ENCODE peak calls at places on chromosomes 5 and 9, in five cellular contexts. M is spleen, G is psoas muscle, J is fibroblast of lung, I is ovary. F is an unnamed sample.

GRCh38 chr5:168114444-168115017 is 176.9 kb upstream of the WWC1 start:
- DNase-seq in J (peak; percentile 40), M (no peak), G (no peak), I (no peak), F (peak; percentile 31)

GRCh38 chr5:137453476-137454080 is 45.5 kb downstream of the SPOCK1 start:
- DNase-seq in G (no peak), M (no peak), J (peak; percentile 56), I (no peak), F (peak; percentile 25)

GRCh38 chr5:180815241-180816031 is 12.8 kb upstream of the MGAT1 start:
- DNase-seq in J (no peak), G (no peak), I (no peak), M (no peak), F (no peak)

GRCh38 chr5:83570916-83571315 is 99.4 kb downstream of the VCAN start:
- DNase-seq in M (no peak), G (no peak), I (no peak), J (peak; percentile 64), F (peak; percentile 83)

GRCh38 chr9:108885643-108886348 is 23.7 kb downstream of the ACTL7A start:
- DNase-seq in I (peak; percentile 91), M (no peak), J (peak; percentile 74), G (no peak), F (peak; percentile 75)

GRCh38 chr9:72145733-72146132 is 3.5 kb upstream of the GDA start:
- DNase-seq in I (no peak), M (no peak), G (no peak), J (no peak), F (no peak)

GRCh38 chr9:4985376-4986266 is 549 bp downstream of the JAK2 start:
- DNase-seq in J (peak; percentile 57), M (peak; percentile 83), G (no peak), I (peak; percentile 37), F (peak; percentile 47)

GRCh38 chr9:31394040-31394473 is 990.4 kb upstream of the ACO1 start:
- DNase-seq in M (no peak), G (no peak), I (no peak), J (peak; percentile 17), F (peak; percentile 14)

GRCh38 chr5:64147849-64148441 is 17.7 kb upstream of the RNF180 start:
- DNase-seq in G (peak; percentile 37), I (peak; percentile 78), M (peak; percentile 69), J (peak; percentile 30), F (peak; percentile 57)

GRCh38 chr5:84494453-84494852 is 109.8 kb upstream of the EDIL3 start:
- DNase-seq in G (no peak), M (no peak), I (no peak), J (peak; percentile 98), F (peak; percentile 89)

GRCh38 chr9:91711755-91712591 is 238.1 kb downstream of the ROR2 start:
- DNase-seq in G (no peak), J (peak; percentile 72), I (no peak), M (peak; percentile 90), F (no peak)

GRCh38 chr9:122374885-122375420 is 4.1 kb downstream of the PTGS1 start:
- DNase-seq in I (peak; percentile 76), J (peak; percentile 61), G (peak; percentile 78), M (peak; percentile 64), F (peak; percentile 51)

GRCh38 chr5:16827755-16828154 is 108.3 kb downstream of the MYO10 start:
- DNase-seq in I (no peak), J (no peak), G (no peak), M (no peak), F (no peak)

GRCh38 chr5:122420126-122420525 is 108.1 kb downstream of the SNCAIP start:
- DNase-seq in M (no peak), I (no peak), J (no peak), G (no peak), F (no peak)

GRCh38 chr5:123802298-123802951 is 290.4 kb downstream of the CSNK1G3 start:
- DNase-seq in J (no peak), I (no peak), M (no peak), G (no peak), F (peak; percentile 76)

GRCh38 chr9:69645488-69645887 is 26.7 kb downstream of the APBA1 start:
- DNase-seq in G (no peak), M (no peak), I (no peak), J (no peak), F (no peak)

GRCh38 chr9:138114501-138115245 is 237.1 kb downstream of the CACNA1B start:
- DNase-seq in J (no peak), G (no peak), M (no peak), I (no peak), F (no peak)

GRCh38 chr9:137319976-137320551 is 18.0 kb upstream of the NRARP start:
- DNase-seq in I (peak; percentile 13), J (no peak), G (no peak), M (peak; percentile 78), F (no peak)

GRCh38 chr9:116767219-116767618 is 80.1 kb downstream of the TRIM32 start:
- DNase-seq in I (no peak), G (no peak), M (no peak), J (no peak), F (no peak)

GRCh38 chr5:176639981-176640380 is 7.3 kb upstream of the TSPAN17 start:
- DNase-seq in J (no peak), I (no peak), M (no peak), G (peak; percentile 79), F (no peak)

GRCh38 chr5:135829681-135830383 is 4.6 kb upstream of the SLC25A48 start:
- DNase-seq in J (peak; percentile 18), I (no peak), G (peak; percentile 70), M (no peak), F (peak; percentile 47)

GRCh38 chr5:135830384-135831275 is 3.8 kb upstream of the SLC25A48 start:
- DNase-seq in G (no peak), J (no peak), I (no peak), M (no peak), F (no peak)

GRCh38 chr5:135827965-135828792 is 6.3 kb upstream of the SLC25A48 start:
- DNase-seq in G (no peak), I (no peak), J (no peak), M (no peak), F (no peak)

GRCh38 chr5:135828793-135829150 is 5.7 kb upstream of the SLC25A48 start:
- DNase-seq in G (no peak), M (no peak), I (no peak), J (no peak), F (no peak)

GRCh38 chr5:135829179-135829578 is 5.3 kb upstream of the SLC25A48 start:
- DNase-seq in G (no peak), M (no peak), I (no peak), J (no peak), F (no peak)
- TF ChIP-seq CTCF in G (no peak), M (no peak), I (no peak), J (no peak), F (no peak)

GRCh38 chr9:77954619-77955018 is 77.0 kb downstream of the GNAQ start:
- DNase-seq in G (no peak), I (no peak), M (no peak), J (peak; percentile 82), F (no peak)

GRCh38 chr9:77952641-77953341 is 78.8 kb downstream of the GNAQ start:
- DNase-seq in G (no peak), I (no peak), M (no peak), J (peak; percentile 48), F (peak; percentile 7)

GRCh38 chr9:77954018-77954417 is 77.6 kb downstream of the GNAQ start:
- DNase-seq in J (peak; percentile 57), I (no peak), G (no peak), M (no peak), F (peak; percentile 24)

GRCh38 chr9:77951369-77951768 is 80.2 kb downstream of the GNAQ start:
- DNase-seq in M (no peak), G (no peak), J (no peak), I (no peak), F (no peak)

GRCh38 chr9:77953590-77953989 is 78.0 kb downstream of the GNAQ start:
- DNase-seq in J (peak; percentile 29), I (no peak), M (no peak), G (no peak), F (no peak)
- H3K27ac ChIP-seq in J (no peak overlapping the region), I (no peak overlapping the region), M (peak overlapping the region; percentile 34), G (no peak overlapping the region), F (no peak overlapping the region)

DNA sequence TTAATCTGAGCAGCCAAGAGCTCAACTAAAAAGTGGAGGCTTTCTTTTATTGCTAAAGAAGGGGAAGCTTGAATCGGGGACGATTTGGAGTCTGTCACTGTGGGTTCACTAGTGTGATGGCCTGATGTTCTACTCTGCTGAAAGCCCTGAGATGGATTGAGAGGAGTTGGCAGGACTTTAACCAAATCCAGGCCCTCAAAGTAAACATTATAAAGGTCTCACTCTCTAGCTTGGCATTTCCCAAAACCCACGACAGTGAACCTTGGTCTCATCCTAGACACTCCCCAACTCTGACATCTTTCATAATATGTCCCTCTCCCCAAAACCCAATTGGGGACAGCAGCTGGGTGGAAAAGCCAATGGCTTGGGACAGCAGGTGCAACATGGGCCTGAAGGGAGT is 32.7 kb downstream of the TMOD1 start:
- DNase-seq in I (no peak), M (no peak), J (no peak), G (no peak), F (no peak)
- H3K27me3 ChIP-seq in I (no peaks in the 10 kb centered on the region), M (no peaks in the 10 kb centered on the region), J (no peaks in the 10 kb centered on the region), G (no peaks in the 10 kb centered on the region), F (no peaks in the 10 kb centered on the region)

GRCh38 chr5:173496129-173496882 is 120.1 kb downstream of the BOD1 start:
- DNase-seq in G (no peak), M (no peak), I (no peak), J (peak; percentile 16), F (no peak)
- TF ChIP-seq CTCF in G (peak; percentile 5), M (no peak), I (no peak), J (peak; percentile 14), F (no peak)

GRCh38 chr5:143006511-143006910 is 236.3 kb downstream of the ARHGAP26 start:
- DNase-seq in G (no peak), J (no peak), M (no peak), I (no peak), F (no peak)
- H3K27ac ChIP-seq in G (peak overlapping the region; percentile 32), J (no peak overlapping the region), M (peak overlapping the region; percentile 72), I (no peak overlapping the region), F (no peak overlapping the region)

GRCh38 chr5:2194949-2195348 is 312.2 kb upstream of the IRX4 start:
- DNase-seq in G (no peak), J (no peak), M (no peak), I (no peak), F (no peak)

GRCh38 chr5:2193923-2194555 is 311.3 kb upstream of the IRX4 start:
- DNase-seq in M (no peak), I (no peak), G (no peak), J (no peak), F (no peak)

GRCh38 chr5:2199697-2200096 is 317.0 kb upstream of the IRX4 start:
- DNase-seq in G (no peak), I (no peak), J (no peak), M (no peak), F (no peak)

GRCh38 chr5:2196416-2196815 is 313.7 kb upstream of the IRX4 start:
- DNase-seq in I (no peak), M (no peak), G (no peak), J (no peak), F (no peak)

GRCh38 chr5:2196989-2197531 is 314.3 kb upstream of the IRX4 start:
- DNase-seq in M (no peak), G (no peak), I (no peak), J (no peak), F (no peak)
- H3K27me3 ChIP-seq in M (no peaks in the 10 kb centered on the region), G (peaks cover 29% of the 10 kb centered on the region), I (no peaks in the 10 kb centered on the region), J (no peaks in the 10 kb centered on the region), F (no peaks in the 10 kb centered on the region)

GRCh38 chr5:143596824-143597223 is 193.3 kb upstream of the NR3C1 start:
- DNase-seq in M (no peak), G (no peak), J (no peak), I (no peak), F (no peak)
- TF ChIP-seq CTCF in M (no peak), G (no peak), J (no peak), I (no peak), F (no peak)

F was measured in brain microvascular endothelial cell.